ENCODE peak calls at places on chromosome 18, in seven cellular contexts. A is ACHN, H is HT-29, F is Right ventricle myocardium inferior, Y is hippocampal formation, M is NCI-H460, E is T-helper 1 cell. G is an unnamed sample.

GRCh38 chr18:62880034-62880433 is 164.7 kb downstream of the PHLPP1 start:
- DNase-seq in A (no peak), H (no peak), F (no peak), Y (no peak), M (no peak), E (no peak), G (no peak)

GRCh38 chr18:62586781-62587487 is 64.1 kb downstream of the ZCCHC2 start:
- DNase-seq in A (no peak), H (no peak), F (no peak), Y (no peak), M (no peak), E (no peak), G (no peak)

GRCh38 chr18:73839441-73839840 is 308.2 kb downstream of the FBXO15 start:
- DNase-seq in A (no peak), H (no peak), F (no peak), Y (no peak), M (no peak), E (no peak), G (no peak)

GRCh38 chr18:58060254-58060653 is 16.2 kb downstream of the NEDD4L start:
- DNase-seq in A (no peak), H (no peak), F (no peak), Y (no peak), M (no peak), E (no peak), G (no peak)

GRCh38 chr18:32910694-32911296 is 138.0 kb upstream of the KLHL14 start:
- DNase-seq in A (no peak), H (no peak), F (no peak), Y (no peak), M (no peak), E (no peak), G (no peak)

GRCh38 chr18:61556316-61556715 is 223.1 kb downstream of the CDH20 start:
- DNase-seq in A (no peak), H (no peak), F (no peak), Y (no peak), M (no peak), E (no peak), G (no peak)

GRCh38 chr18:692841-693240 is 19.6 kb downstream of the ENOSF1 start:
- DNase-seq in A (no peak), H (no peak), F (no peak), Y (no peak), M (no peak), E (no peak), G (no peak)

GRCh38 chr18:73043231-73044000 is 175.6 kb upstream of the NETO1 start:
- DNase-seq in A (no peak), H (no peak), F (no peak), Y (no peak), M (no peak), E (no peak), G (no peak)

GRCh38 chr18:57705011-57705410 is 83.4 kb upstream of the NARS1 start:
- DNase-seq in A (no peak), H (no peak), F (no peak), Y (no peak), M (no peak), E (no peak), G (no peak)

GRCh38 chr18:77526962-77527361 is 277.3 kb downstream of the GALR1 start:
- DNase-seq in A (no peak), H (no peak), F (no peak), Y (no peak), M (no peak), E (no peak), G (no peak)

GRCh38 chr18:57660961-57661360 is 39.3 kb upstream of the NARS1 start:
- DNase-seq in A (no peak), H (no peak), F (no peak), Y (no peak), M (no peak), E (no peak), G (no peak)

GRCh38 chr18:21361297-21361880 is 119.4 kb downstream of the GREB1L start:
- DNase-seq in A (no peak), H (no peak), F (no peak), Y (no peak), M (no peak), E (no peak), G (no peak)

GRCh38 chr18:8368490-8369217 is 240.6 kb upstream of the RAB12 start:
- DNase-seq in A (no peak), H (no peak), F (no peak), Y (no peak), M (no peak), E (no peak), G (no peak)

GRCh38 chr18:45014047-45014501 is 333.4 kb downstream of the SETBP1 start:
- DNase-seq in A (peak), H (no peak), F (no peak), Y (no peak), M (peak), E (no peak), G (no peak)

GRCh38 chr18:3716116-3716660 is 266.2 kb downstream of the TGIF1 start:
- DNase-seq in A (no peak), H (no peak), F (no peak), Y (no peak), M (no peak), E (no peak), G (no peak)